ENCODE peak calls at places on chromosomes 7 and 10, in four cellular contexts. T is NCI-H774, F is T-helper 2 cell, J is gastrocnemius medialis. K is an unnamed sample.
A peak's percentile ranks its signal among the peaks of the same experiment; 100 is the strongest.

GRCh38 chr10:113047605-113047962 is 97.5 kb downstream of the TCF7L2 start:
- DNase-seq in T (no peak), F (no peak), J (no peak), K (peak; percentile 76)

GRCh38 chr10:125003146-125003900 is 61.4 kb downstream of the ZRANB1 start:
- DNase-seq in T (no peak), F (no peak), J (peak; percentile 17), K (no peak)

GRCh38 chr7:17183630-17184328 is 114.7 kb upstream of the AHR start:
- DNase-seq in T (no peak), F (no peak), J (no peak), K (peak; percentile 63)

GRCh38 chr10:3470191-3470590 is 297.6 kb upstream of the PITRM1 start:
- DNase-seq in T (no peak), F (no peak), J (no peak), K (no peak)

GRCh38 chr7:112120818-112121217 is 85.4 kb downstream of the DOCK4 start:
- DNase-seq in T (no peak), F (no peak), J (no peak), K (no peak)

GRCh38 chr7:42269161-42269560 is 32.2 kb upstream of the GLI3 start:
- DNase-seq in T (no peak), F (no peak), J (no peak), K (no peak)

GRCh38 chr10:3579845-3580244 is 205.2 kb downstream of the KLF6 start:
- DNase-seq in T (no peak), F (no peak), J (no peak), K (no peak)

GRCh38 chr10:17673517-17674051 is 29.6 kb downstream of the STAM start:
- DNase-seq in T (no peak), F (no peak), J (peak; percentile 73), K (peak; percentile 97)

GRCh38 chr7:139118234-139118802 is 8.8 kb upstream of the ZC3HAV1 start:
- DNase-seq in T (peak; percentile 23), F (no peak), J (no peak), K (peak; percentile 73)

GRCh38 chr7:92244803-92245486 is 769 bp downstream of the KRIT1 start:
- DNase-seq in T (no peak), F (no peak), J (no peak), K (peak; percentile 19)

GRCh38 chr7:101232141-101232821 is 5.3 kb downstream of the CLDN15 start:
- DNase-seq in T (peak; percentile 76), F (no peak), J (no peak), K (no peak)

GRCh38 chr7:6269527-6269926 is 2.9 kb downstream of the CYTH3 start:
- DNase-seq in T (no peak), F (no peak), J (no peak), K (no peak)

GRCh38 chr10:124482876-124483275 is 21.3 kb downstream of the LHPP start:
- DNase-seq in T (no peak), F (no peak), J (no peak), K (no peak)